ENCODE peak calls at places on chromosome 18, in four cellular contexts. V is GM20000, X is cardiac muscle cell, M is thyroid gland. K is an unnamed sample.

GRCh38 chr18:33432857-33433256 is 7.7 kb downstream of the CCDC178 start:
- DNase-seq in X (no peak), V (no peak), M (no peak), K (no peak)

GRCh38 chr18:55470826-55471225 is 117.2 kb downstream of the TCF4 start:
- DNase-seq in X (no peak), V (no peak), M (no peak), K (no peak)

GRCh38 chr18:56068030-56068671 is 480.2 kb upstream of the TCF4 start:
- DNase-seq in V (no peak), M (no peak), X (no peak), K (no peak)

GRCh38 chr18:3816601-3817363 is 366.8 kb downstream of the TGIF1 start:
- DNase-seq in X (no peak), M (no peak), V (no peak), K (no peak)

GRCh38 chr18:57433492-57434176 is 1.5 kb upstream of the ONECUT2 start:
- DNase-seq in V (no peak), M (no peak), X (no peak), K (no peak)

GRCh38 chr18:76958692-76959341 is 136.5 kb downstream of the ZNF236 start:
- DNase-seq in M (peak), V (no peak), X (peak), K (no peak)

GRCh38 chr18:61333271-61333745 is at the start of gene CDH20:
- DNase-seq in V (no peak), X (peak), M (no peak), K (no peak)

GRCh38 chr18:2905802-2906521 is 59.2 kb downstream of the EMILIN2 start:
- DNase-seq in M (peak), X (no peak), V (peak), K (peak)

GRCh38 chr18:31438402-31438801 is 9.1 kb upstream of the DSG3 start:
- DNase-seq in M (no peak), V (peak), X (no peak), K (no peak)

GRCh38 chr18:3794537-3795348 is 344.8 kb downstream of the TGIF1 start:
- DNase-seq in V (no peak), X (no peak), M (no peak), K (no peak)

GRCh38 chr18:37567061-37567993 is 1.7 kb upstream of the CELF4 start:
- DNase-seq in M (no peak), V (peak), X (peak), K (no peak)

GRCh38 chr18:53906681-53907080 is 317.8 kb downstream of the MBD2 start:
- DNase-seq in V (no peak), X (peak), M (no peak), K (no peak)

GRCh38 chr18:46856975-46857374 is 60.3 kb downstream of the PIAS2 start:
- DNase-seq in X (no peak), M (no peak), V (no peak), K (no peak)

GRCh38 chr18:13437801-13438506 is 219.4 kb downstream of the LDLRAD4 start:
- DNase-seq in V (no peak), X (no peak), M (peak), K (no peak)

GRCh38 chr18:61308795-61309393 is 24.3 kb upstream of the CDH20 start:
- DNase-seq in X (no peak), M (no peak), V (no peak), K (no peak)

DNA sequence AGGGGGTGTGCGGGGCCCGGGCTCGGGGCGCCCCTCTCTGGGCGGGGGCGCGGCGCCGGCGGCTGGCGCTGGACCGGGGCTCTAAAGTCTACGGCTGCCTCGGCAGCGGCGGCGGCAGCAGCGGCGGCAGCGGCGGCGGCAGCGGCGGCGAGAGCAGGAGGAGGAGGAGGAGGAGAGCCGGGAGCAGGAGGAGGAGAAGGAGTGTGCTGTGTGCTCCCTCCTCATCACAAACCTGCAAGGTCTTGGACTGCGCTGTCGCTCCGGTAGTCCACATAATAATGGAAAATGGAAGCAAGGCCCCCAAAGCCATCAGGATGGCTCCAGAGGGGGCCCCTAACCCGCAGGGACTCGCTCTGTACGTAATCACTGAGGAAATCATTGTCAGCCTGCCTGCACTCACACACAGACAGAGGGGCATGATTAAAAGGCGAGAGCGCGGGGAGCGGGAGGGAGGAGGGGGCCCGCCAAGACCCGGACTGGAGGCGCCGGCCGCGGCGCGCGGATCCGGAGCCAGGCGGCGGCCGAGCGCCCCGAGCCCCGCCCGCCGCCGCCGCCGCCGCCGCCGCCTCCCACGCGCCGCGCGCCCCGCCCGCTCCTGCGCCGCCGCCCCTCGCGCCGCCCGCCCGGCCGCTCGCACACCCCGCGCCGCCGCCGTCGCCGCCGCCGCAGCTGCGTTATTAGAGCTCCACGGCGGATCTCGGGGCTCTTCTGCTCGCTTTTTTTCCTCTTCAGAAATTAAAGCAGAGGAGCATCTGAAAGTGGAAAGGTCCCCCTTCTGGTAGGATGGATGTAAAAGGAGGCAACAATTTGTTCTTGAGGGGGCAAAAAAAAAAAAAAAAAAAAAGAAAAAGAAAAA is at the start of gene ZNF521:
- DNase-seq in M (peak), V (peak), X (peak), K (peak)
- TF ChIP-seq CTCF in M (no peak), V (no peak), X (peak), K (no peak)

DNA sequence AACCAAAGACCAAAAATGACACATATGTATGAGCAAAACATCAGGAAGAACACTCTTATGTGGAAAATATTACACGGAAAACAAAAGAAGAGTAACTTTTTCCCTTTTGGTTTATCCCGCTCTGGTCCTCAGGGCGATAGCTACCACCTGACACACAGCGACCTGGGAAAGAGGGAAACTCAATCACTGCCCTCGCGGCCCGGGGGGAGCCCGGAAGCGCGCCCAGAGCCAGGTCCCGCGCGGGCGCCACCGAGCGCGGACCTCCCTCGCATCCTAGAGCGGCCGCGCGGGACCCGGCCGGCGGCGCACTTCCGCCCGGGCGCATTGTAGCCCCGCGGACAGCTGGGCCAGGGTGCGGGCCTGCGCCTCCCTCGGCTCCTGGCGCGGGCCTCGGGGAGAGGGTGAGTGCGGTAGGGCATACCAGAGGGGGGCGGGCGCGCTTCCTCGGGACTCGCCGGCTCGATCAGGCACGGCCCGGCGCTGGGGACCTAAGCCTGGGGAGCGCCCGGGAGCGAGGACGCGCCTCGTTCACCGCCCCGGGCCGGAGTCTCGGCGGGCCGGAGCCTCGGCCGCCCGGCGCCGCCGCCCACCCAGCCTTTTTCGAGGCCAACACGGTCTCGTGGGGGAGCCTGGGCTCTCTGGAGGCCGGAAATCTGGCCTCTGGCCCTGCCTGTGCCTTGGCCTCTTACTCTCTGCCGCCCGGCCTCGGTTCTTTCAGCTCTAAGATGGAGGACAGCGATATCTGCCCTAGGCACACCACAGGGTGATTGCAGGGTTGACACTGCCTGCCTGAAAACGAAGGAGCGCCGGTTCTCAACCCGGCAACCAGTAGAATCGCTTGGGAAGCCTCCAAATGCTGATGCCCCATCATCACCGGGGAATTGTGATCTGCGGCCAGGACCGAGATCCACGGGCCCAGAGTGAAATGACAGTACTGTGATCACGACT is at the start of gene ELAC1:
- DNase-seq in M (peak), V (peak), X (peak), K (peak)
- TF ChIP-seq CTCF in M (no peak), V (no peak), X (no peak), K (no peak)

GRCh38 chr18:12044591-12044990 is 49.1 kb upstream of the ANKRD62 start:
- DNase-seq in V (no peak), M (no peak), X (no peak), K (no peak)

GRCh38 chr18:12048827-12049175 is 44.8 kb upstream of the ANKRD62 start:
- DNase-seq in X (no peak), V (no peak), M (no peak), K (no peak)

GRCh38 chr18:12046046-12046750 is 47.4 kb upstream of the ANKRD62 start:
- DNase-seq in M (no peak), X (no peak), V (no peak), K (no peak)

GRCh38 chr18:12048010-12048826 is 45.4 kb upstream of the ANKRD62 start:
- DNase-seq in V (no peak), M (no peak), X (no peak), K (no peak)

GRCh38 chr18:12046751-12047335 is 46.8 kb upstream of the ANKRD62 start:
- DNase-seq in X (no peak), M (no peak), V (no peak), K (no peak)
- TF ChIP-seq CTCF in X (no peak), M (no peak), V (no peak), K (no peak)

GRCh38 chr18:74116628-74117554 is 30.7 kb downstream of the FBXO15 start:
- DNase-seq in M (peak), X (peak), V (no peak), K (no peak)
- TF ChIP-seq CTCF in M (no peak), X (peak), V (no peak), K (no peak)